ENCODE peak calls at places on chromosome 3, in seven cellular contexts. One of them, this sample, is unnamed.

GRCh38 chr3:185197071-185197470 is 44.2 kb upstream of the C3orf70 start:
- DNase-seq in adrenal gland: no peak
- DNase-seq in mesenchymal stem cell: no peak
- DNase-seq in H1: no peak
- DNase-seq in A549: no peak
- DNase-seq in cardiac muscle cell: no peak
- DNase-seq in IMR-90: no peak
- DNase-seq in this sample: no peak

GRCh38 chr3:85360742-85361387 is 402.1 kb downstream of the CADM2 start:
- DNase-seq in mesenchymal stem cell: no peak
- DNase-seq in H1: peak; percentile 7
- DNase-seq in adrenal gland: peak; percentile 25
- DNase-seq in A549: peak; percentile 73
- DNase-seq in IMR-90: peak; percentile 9
- DNase-seq in cardiac muscle cell: peak; percentile 11
- DNase-seq in this sample: peak; percentile 80

GRCh38 chr3:114899186-114899931 is 247.7 kb downstream of the ZBTB20 start:
- DNase-seq in cardiac muscle cell: no peak
- DNase-seq in A549: peak; percentile 88
- DNase-seq in IMR-90: no peak
- DNase-seq in adrenal gland: peak; percentile 28
- DNase-seq in H1: no peak
- DNase-seq in mesenchymal stem cell: no peak
- DNase-seq in this sample: peak; percentile 5

GRCh38 chr3:46368569-46368968 is 2.2 kb upstream of the CCR5 start:
- DNase-seq in adrenal gland: peak; percentile 62
- DNase-seq in H1: peak; percentile 43
- DNase-seq in cardiac muscle cell: peak; percentile 18
- DNase-seq in A549: peak; percentile 18
- DNase-seq in IMR-90: no peak
- DNase-seq in mesenchymal stem cell: peak; percentile 21
- DNase-seq in this sample: no peak

GRCh38 chr3:169007145-169007544 is 656.4 kb downstream of the MECOM start:
- DNase-seq in mesenchymal stem cell: no peak
- DNase-seq in A549: no peak
- DNase-seq in cardiac muscle cell: no peak
- DNase-seq in adrenal gland: no peak
- DNase-seq in H1: no peak
- DNase-seq in IMR-90: no peak
- DNase-seq in this sample: no peak

GRCh38 chr3:130760922-130761321 is 14.3 kb upstream of the PIK3R4 start:
- DNase-seq in IMR-90: no peak
- DNase-seq in mesenchymal stem cell: no peak
- DNase-seq in A549: peak; percentile 5
- DNase-seq in cardiac muscle cell: no peak
- DNase-seq in adrenal gland: no peak
- DNase-seq in H1: no peak
- DNase-seq in this sample: no peak

GRCh38 chr3:33035596-33035995 is 61.4 kb downstream of the GLB1 start:
- DNase-seq in cardiac muscle cell: peak; percentile 53
- DNase-seq in mesenchymal stem cell: peak; percentile 37
- DNase-seq in H1: no peak
- DNase-seq in adrenal gland: no peak
- DNase-seq in A549: peak; percentile 19
- DNase-seq in IMR-90: peak; percentile 70
- DNase-seq in this sample: no peak

GRCh38 chr3:171876651-171877272 is 33.6 kb downstream of the TMEM212 start:
- DNase-seq in IMR-90: peak; percentile 94
- DNase-seq in mesenchymal stem cell: peak; percentile 92
- DNase-seq in A549: peak; percentile 20
- DNase-seq in adrenal gland: no peak
- DNase-seq in H1: no peak
- DNase-seq in cardiac muscle cell: peak; percentile 97
- DNase-seq in this sample: peak; percentile 10

GRCh38 chr3:101890716-101891115 is 41.4 kb downstream of the NFKBIZ start:
- DNase-seq in cardiac muscle cell: peak; percentile 18
- DNase-seq in H1: no peak
- DNase-seq in IMR-90: peak; percentile 88
- DNase-seq in mesenchymal stem cell: peak; percentile 66
- DNase-seq in A549: no peak
- DNase-seq in adrenal gland: no peak
- DNase-seq in this sample: no peak

DNA sequence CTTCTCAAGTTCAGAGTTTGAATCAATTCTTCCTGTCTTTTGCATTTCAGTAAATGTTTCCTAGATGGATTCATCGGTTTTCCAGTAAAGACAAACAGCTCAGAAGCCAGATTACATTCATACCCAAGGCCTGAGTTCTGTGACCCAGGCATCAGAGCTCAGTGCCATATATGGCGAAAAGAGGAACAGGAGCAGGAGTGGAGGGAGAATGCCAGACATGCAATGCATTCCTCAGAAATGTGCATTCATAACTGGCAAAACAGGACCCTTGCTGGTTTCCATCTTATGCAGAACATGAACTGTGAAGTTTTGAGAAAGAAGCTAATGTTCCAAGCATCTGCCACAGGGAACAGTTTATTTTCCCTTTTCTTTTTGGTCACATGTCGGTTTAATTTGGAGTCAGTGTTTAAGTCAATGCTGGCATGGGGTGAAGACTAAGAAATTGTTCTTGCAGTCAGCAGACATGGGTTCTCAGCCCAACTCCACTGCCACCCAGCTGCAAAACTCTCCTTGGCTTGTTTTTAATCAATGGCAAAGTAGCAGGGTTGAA is 116.5 kb downstream of the LPP start:
- DNase-seq in mesenchymal stem cell: peak; percentile 86
- DNase-seq in A549: peak; percentile 80
- DNase-seq in IMR-90: peak; percentile 96
- DNase-seq in adrenal gland: peak; percentile 40
- DNase-seq in H1: no peak
- DNase-seq in cardiac muscle cell: peak; percentile 97
- DNase-seq in this sample: no peak
- H3K4me1 ChIP-seq in mesenchymal stem cell: peaks cover 18% of the 10 kb centered on the region
- H3K4me1 ChIP-seq in A549: peaks cover 89% of the 10 kb centered on the region
- H3K4me1 ChIP-seq in IMR-90: peaks cover 45% of the 10 kb centered on the region
- H3K4me1 ChIP-seq in adrenal gland: peaks cover 43% of the 10 kb centered on the region
- H3K4me1 ChIP-seq in H1: peaks cover 17% of the 10 kb centered on the region
- H3K4me1 ChIP-seq in cardiac muscle cell: peaks cover 59% of the 10 kb centered on the region
- H3K4me1 ChIP-seq in this sample: no peaks in the 10 kb centered on the region

GRCh38 chr3:196684548-196685407 is 27.3 kb downstream of the CEP19 start:
- DNase-seq in A549: peak; percentile 39
- DNase-seq in cardiac muscle cell: peak; percentile 73
- DNase-seq in adrenal gland: peak; percentile 42
- DNase-seq in mesenchymal stem cell: peak; percentile 61
- DNase-seq in IMR-90: peak; percentile 47
- DNase-seq in H1: no peak
- DNase-seq in this sample: peak; percentile 60
- H3K4me3 ChIP-seq in A549: no peak overlapping the region
- H3K4me3 ChIP-seq in cardiac muscle cell: no peak overlapping the region
- H3K4me3 ChIP-seq in adrenal gland: no peak overlapping the region
- H3K4me3 ChIP-seq in mesenchymal stem cell: no peak overlapping the region
- H3K4me3 ChIP-seq in IMR-90: no peak overlapping the region
- H3K4me3 ChIP-seq in H1: no peak overlapping the region
- H3K4me3 ChIP-seq in this sample: no peak overlapping the region

DNA sequence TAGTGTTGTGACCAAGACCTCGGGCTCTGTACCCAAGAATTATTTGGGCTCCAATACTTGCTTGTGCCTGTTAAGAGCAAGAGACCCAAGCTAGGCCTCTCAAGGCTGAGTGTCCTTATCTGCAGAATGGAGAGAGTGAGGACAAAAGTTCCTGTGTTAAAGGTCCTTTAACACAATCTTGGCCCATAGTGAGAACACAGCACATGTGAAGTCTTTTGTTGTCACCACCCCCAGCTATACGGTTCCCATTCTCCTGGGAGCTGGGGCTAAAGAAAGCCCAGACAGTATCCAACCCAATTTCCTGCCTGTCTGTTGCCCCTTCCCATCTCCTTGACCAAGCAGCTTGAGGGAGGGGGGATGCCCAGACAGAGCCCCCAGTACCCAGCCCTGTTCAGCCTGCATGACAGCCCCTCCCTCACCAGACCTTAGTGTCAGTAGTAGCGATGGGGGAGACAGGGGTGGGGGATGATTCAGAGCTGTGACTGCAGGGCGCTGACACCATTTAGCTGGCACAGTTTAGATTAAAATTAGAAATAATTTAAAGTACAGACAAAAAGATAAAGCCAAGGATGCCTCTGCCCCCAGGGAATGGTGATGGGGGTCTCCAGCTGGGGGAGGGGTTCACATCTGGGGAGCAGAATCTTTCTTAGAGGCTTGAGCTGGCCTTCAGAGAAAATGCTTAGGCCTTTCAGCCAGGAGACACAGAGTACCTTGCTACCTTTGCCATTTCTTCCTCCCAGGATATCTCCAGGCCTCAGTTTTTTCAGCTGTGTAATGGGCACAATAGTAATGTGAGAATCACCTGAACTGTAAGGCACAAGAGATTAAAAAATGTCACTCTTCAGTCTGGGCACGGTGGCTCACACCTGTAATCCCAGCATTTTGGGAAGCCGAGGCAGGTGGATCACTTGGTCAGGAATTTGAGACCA is 2.7 kb downstream of the PRKCD start:
- DNase-seq in adrenal gland: no peak
- DNase-seq in H1: no peak
- DNase-seq in cardiac muscle cell: peak; percentile 30
- DNase-seq in IMR-90: no peak
- DNase-seq in A549: no peak
- DNase-seq in mesenchymal stem cell: peak; percentile 32
- DNase-seq in this sample: no peak
- H3K4me1 ChIP-seq in adrenal gland: peaks cover 75% of the 10 kb centered on the region
- H3K4me1 ChIP-seq in H1: peaks cover 39% of the 10 kb centered on the region
- H3K4me1 ChIP-seq in cardiac muscle cell: no peaks in the 10 kb centered on the region
- H3K4me1 ChIP-seq in IMR-90: peaks cover 29% of the 10 kb centered on the region
- H3K4me1 ChIP-seq in A549: peaks cover 29% of the 10 kb centered on the region
- H3K4me1 ChIP-seq in mesenchymal stem cell: peaks cover 36% of the 10 kb centered on the region
- H3K4me1 ChIP-seq in this sample: peaks cover 12% of the 10 kb centered on the region

DNA sequence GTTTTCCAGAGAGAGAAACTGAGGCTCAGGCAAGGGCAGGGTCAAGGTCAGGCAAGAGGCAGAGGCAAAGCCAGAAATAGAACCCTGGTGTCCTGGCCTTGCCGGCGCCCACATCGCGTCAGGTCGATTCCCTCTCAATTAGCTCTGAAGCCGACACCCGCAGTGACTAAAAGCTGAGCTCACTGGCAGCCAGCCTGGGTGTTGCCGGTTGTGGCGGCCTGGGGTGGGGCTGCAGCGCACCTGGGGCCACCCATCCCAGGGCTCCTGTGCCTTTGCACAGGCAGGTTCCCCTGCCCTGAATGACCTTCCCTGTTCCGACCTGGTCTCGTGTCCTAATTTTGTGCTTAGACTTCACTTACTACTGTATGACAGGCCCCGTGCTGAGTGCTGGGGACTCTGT is 6.2 kb downstream of the SEMA3F start:
- DNase-seq in adrenal gland: no peak
- DNase-seq in mesenchymal stem cell: no peak
- DNase-seq in A549: no peak
- DNase-seq in IMR-90: no peak
- DNase-seq in cardiac muscle cell: no peak
- DNase-seq in H1: no peak
- DNase-seq in this sample: no peak
- H3K4me3 ChIP-seq in adrenal gland: no peak overlapping the region
- H3K4me3 ChIP-seq in mesenchymal stem cell: no peak overlapping the region
- H3K4me3 ChIP-seq in A549: no peak overlapping the region
- H3K4me3 ChIP-seq in IMR-90: no peak overlapping the region
- H3K4me3 ChIP-seq in cardiac muscle cell: no peak overlapping the region
- H3K4me3 ChIP-seq in H1: no peak overlapping the region
- H3K4me3 ChIP-seq in this sample: no peak overlapping the region

GRCh38 chr3:188690076-188690475 is 481.7 kb upstream of the TPRG1 start:
- DNase-seq in mesenchymal stem cell: no peak
- DNase-seq in A549: no peak
- DNase-seq in adrenal gland: no peak
- DNase-seq in IMR-90: no peak
- DNase-seq in H1: no peak
- DNase-seq in cardiac muscle cell: no peak
- DNase-seq in this sample: no peak

GRCh38 chr3:188692700-188693099 is 479.1 kb upstream of the TPRG1 start:
- DNase-seq in adrenal gland: no peak
- DNase-seq in mesenchymal stem cell: no peak
- DNase-seq in IMR-90: no peak
- DNase-seq in H1: no peak
- DNase-seq in cardiac muscle cell: no peak
- DNase-seq in A549: no peak
- DNase-seq in this sample: no peak

GRCh38 chr3:188693435-188693834 is 478.3 kb upstream of the TPRG1 start:
- DNase-seq in A549: no peak
- DNase-seq in adrenal gland: no peak
- DNase-seq in H1: no peak
- DNase-seq in IMR-90: no peak
- DNase-seq in mesenchymal stem cell: no peak
- DNase-seq in cardiac muscle cell: no peak
- DNase-seq in this sample: no peak

GRCh38 chr3:188689101-188689574 is 482.6 kb upstream of the TPRG1 start:
- DNase-seq in cardiac muscle cell: peak; percentile 94
- DNase-seq in A549: no peak
- DNase-seq in H1: no peak
- DNase-seq in IMR-90: peak; percentile 56
- DNase-seq in adrenal gland: peak; percentile 38
- DNase-seq in mesenchymal stem cell: peak; percentile 71
- DNase-seq in this sample: no peak

DNA sequence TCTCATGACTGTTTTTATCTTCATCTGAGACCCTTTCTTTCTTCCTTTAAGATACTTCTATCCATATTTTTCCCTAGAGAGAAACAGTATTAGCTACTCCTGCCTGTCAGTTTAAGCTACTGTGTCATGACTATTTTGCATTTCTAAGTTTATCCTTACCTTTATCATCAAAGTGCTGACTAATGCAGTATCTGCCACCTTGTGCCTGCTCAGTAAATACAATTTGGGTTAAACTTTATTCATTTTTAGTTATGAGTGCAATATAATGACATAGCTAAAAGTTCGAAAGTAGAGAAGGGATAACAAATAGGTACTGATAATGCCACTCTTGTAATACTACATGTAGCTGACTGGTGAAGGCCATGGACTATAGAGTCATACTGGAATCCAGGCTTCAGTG is 480.8 kb upstream of the TPRG1 start:
- DNase-seq in A549: no peak
- DNase-seq in adrenal gland: no peak
- DNase-seq in mesenchymal stem cell: no peak
- DNase-seq in cardiac muscle cell: no peak
- DNase-seq in IMR-90: no peak
- DNase-seq in H1: no peak
- DNase-seq in this sample: no peak
- H3K4me1 ChIP-seq in A549: peaks cover 20% of the 10 kb centered on the region
- H3K4me1 ChIP-seq in adrenal gland: peaks cover 43% of the 10 kb centered on the region
- H3K4me1 ChIP-seq in mesenchymal stem cell: peaks cover 8% of the 10 kb centered on the region
- H3K4me1 ChIP-seq in cardiac muscle cell: peaks cover 14% of the 10 kb centered on the region
- H3K4me1 ChIP-seq in IMR-90: peaks cover 6% of the 10 kb centered on the region
- H3K4me1 ChIP-seq in H1: peaks cover 3% of the 10 kb centered on the region
- H3K4me1 ChIP-seq in this sample: no peaks in the 10 kb centered on the region

DNA sequence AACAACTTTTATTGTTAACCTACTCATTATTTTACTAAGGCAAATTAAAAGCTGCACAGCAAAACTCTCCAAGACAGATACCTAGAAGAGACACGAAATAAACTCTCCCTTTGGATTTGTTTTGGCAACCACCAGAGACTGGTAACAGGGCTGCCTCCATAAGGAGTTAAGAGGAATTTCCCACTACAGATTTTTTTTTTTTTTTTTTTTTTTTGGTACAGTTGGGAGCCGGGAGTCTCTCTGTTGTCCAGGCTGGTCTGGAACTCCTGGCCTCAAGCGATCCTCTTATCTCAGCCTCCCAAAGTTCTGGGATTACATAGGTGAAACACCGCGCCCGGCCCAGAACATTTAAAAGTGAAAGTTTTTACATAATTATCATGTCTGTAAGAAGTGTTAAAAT is 73.6 kb upstream of the VGLL4 start:
- DNase-seq in H1: no peak
- DNase-seq in adrenal gland: no peak
- DNase-seq in IMR-90: peak; percentile 39
- DNase-seq in cardiac muscle cell: peak; percentile 62
- DNase-seq in mesenchymal stem cell: peak; percentile 73
- DNase-seq in A549: peak; percentile 30
- DNase-seq in this sample: no peak
- H3K4me3 ChIP-seq in H1: no peak overlapping the region
- H3K4me3 ChIP-seq in adrenal gland: no peak overlapping the region
- H3K4me3 ChIP-seq in IMR-90: no peak overlapping the region
- H3K4me3 ChIP-seq in cardiac muscle cell: no peak overlapping the region
- H3K4me3 ChIP-seq in mesenchymal stem cell: no peak overlapping the region
- H3K4me3 ChIP-seq in A549: no peak overlapping the region
- H3K4me3 ChIP-seq in this sample: peak overlapping the region; percentile 56

This sample was measured in HAP-1.